ENCODE peak calls at places on chromosomes 7 and 10, in seven cellular contexts. C is heart right ventricle; V is right cardiac atrium; K is HCT116; I is CD8-positive, alpha-beta T cell; Q is left lung; X is HepG2. E is an unnamed sample. For H3K4me1, the result is how much of the 10 kb centered on the place peaks cover.

GRCh38 chr10:89092981-89093380 is 102.4 kb downstream of the FAS start:
- ATAC-seq in C (no peak), Q (no peak), V (no peak), I (no peak), K (no peak), X (no peak), E (no peak)

GRCh38 chr7:20228654-20229053 is 11.5 kb upstream of the MACC1 start:
- ATAC-seq in K (no peak), C (no peak), Q (peak), I (no peak), X (no peak), V (no peak), E (no peak)

GRCh38 chr7:66629222-66629658 is 559 bp downstream of the KCTD7 start:
- ATAC-seq in X (no peak), I (peak), C (peak), V (no peak), K (peak), Q (peak), E (peak)

GRCh38 chr7:4861227-4861626 is 603 bp downstream of the PAPOLB start:
- ATAC-seq in Q (no peak), I (no peak), K (no peak), X (no peak), V (no peak), C (no peak), E (no peak)

GRCh38 chr10:127227027-127227426 is 30.6 kb upstream of the INSYN2A start:
- ATAC-seq in X (no peak), V (no peak), K (no peak), I (no peak), C (no peak), Q (no peak), E (no peak)

GRCh38 chr7:78074713-78075112 is 276.1 kb downstream of the PHTF2 start:
- ATAC-seq in X (no peak), K (no peak), V (no peak), C (no peak), I (no peak), Q (no peak), E (no peak)

GRCh38 chr7:12965767-12966166 is 278.3 kb downstream of the ARL4A start:
- ATAC-seq in V (no peak), C (no peak), K (no peak), Q (peak), I (no peak), X (no peak), E (no peak)

GRCh38 chr7:159067870-159068787 is 76.5 kb downstream of the VIPR2 start:
- ATAC-seq in Q (peak), V (peak), I (peak), C (peak), X (no peak), K (no peak), E (peak)

GRCh38 chr10:132492323-132493035 is 45.1 kb upstream of the INPP5A start:
- ATAC-seq in C (peak), X (no peak), Q (peak), V (peak), I (no peak), K (no peak), E (peak)

GRCh38 chr7:106864298-106865081 is 592 bp upstream of the PIK3CG start:
- ATAC-seq in Q (no peak), K (no peak), I (peak), X (no peak), C (no peak), V (no peak), E (no peak)

GRCh38 chr7:111390000-111390399 is 172.3 kb downstream of the IMMP2L start:
- ATAC-seq in V (no peak), C (no peak), Q (no peak), K (no peak), X (no peak), I (no peak), E (no peak)

GRCh38 chr7:128904381-128905197 is 5.9 kb downstream of the KCP start:
- ATAC-seq in C (no peak), Q (peak), X (peak), V (peak), K (peak), I (peak), E (peak)

GRCh38 chr7:772005-772294 is 44.9 kb upstream of the PRKAR1B start:
- ATAC-seq in C (no peak), K (no peak), X (no peak), Q (no peak), I (no peak), V (no peak), E (peak)
- H3K27ac ChIP-seq in C (peak), K (no peak), X (no peak), Q (peak), I (no peak), V (no peak), E (peak)

GRCh38 chr10:122151121-122151694 is 119.9 kb upstream of the BTBD16 start:
- ATAC-seq in I (no peak), K (no peak), C (no peak), X (no peak), Q (no peak), V (no peak), E (no peak)

GRCh38 chr10:122149607-122150505 is 121.2 kb upstream of the BTBD16 start:
- ATAC-seq in X (no peak), Q (peak), V (peak), K (no peak), C (peak), I (no peak), E (peak)

GRCh38 chr10:122154733-122155366 is 116.2 kb upstream of the BTBD16 start:
- ATAC-seq in V (peak), I (no peak), X (no peak), C (no peak), Q (peak), K (no peak), E (no peak)

GRCh38 chr10:122154034-122154732 is 116.9 kb upstream of the BTBD16 start:
- ATAC-seq in Q (no peak), V (no peak), X (no peak), I (no peak), C (no peak), K (no peak), E (no peak)

DNA sequence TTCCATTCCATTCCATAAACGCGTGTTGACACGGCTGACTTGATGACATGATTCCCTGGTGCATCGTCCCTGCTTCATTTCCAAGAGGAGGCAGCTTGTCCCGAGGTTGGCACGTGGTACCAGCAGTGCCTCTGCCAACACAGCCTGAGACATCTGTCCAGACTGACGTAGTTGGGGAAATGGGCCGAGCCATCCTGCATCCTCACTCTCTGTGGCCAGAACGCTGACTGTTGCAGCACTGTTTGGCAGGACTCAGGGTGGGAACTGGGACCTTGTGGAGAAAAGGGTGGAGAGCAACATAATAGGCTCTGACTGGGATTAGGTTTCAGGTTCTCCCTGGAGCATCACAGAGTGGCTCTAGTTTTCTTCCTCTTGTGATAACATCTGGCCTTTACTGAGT is 118.6 kb upstream of the BTBD16 start:
- ATAC-seq in C (peak), Q (no peak), X (no peak), V (peak), I (no peak), K (no peak), E (peak)
- H3K4me1 ChIP-seq in C (half or more), Q (under half), X (under half), V (under half), I (under half), K (under half), E (half or more)

GRCh38 chr10:86410542-86411124 is 44.0 kb upstream of the GRID1 start:
- ATAC-seq in C (no peak), V (no peak), X (peak), Q (no peak), I (no peak), K (no peak), E (no peak)
- H3K4me3 ChIP-seq in C (no peak), V (no peak), X (no peak), Q (no peak), I (no peak), K (no peak), E (no peak)

DNA sequence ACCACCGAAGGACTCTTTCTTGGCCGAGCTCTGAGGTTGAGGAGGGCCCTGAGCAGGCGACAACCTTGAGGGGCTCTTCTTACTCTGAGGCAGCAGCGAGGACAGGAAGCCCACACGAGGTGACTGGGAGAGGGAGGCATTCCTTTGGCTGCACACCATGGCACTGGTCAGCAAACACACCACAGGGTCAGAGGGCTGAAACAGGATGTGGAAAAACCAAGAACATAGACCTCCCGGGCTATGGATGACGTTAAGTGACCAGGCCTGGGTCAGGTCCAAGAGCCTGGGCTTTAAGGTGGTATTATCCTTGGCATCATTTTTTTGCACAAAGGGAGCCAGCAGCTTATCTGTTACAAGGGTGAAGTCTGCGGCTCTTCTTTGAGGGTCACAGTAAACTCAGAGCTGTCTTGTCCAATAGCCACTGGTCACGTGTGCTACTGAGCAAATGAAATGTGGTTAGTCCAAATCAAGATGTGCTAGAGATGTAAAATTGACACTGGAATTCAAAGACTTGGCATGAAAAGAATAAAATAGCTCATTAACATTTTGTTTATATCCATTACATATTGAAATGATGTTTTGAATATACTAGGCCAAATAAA is 7.0 kb downstream of the WDR91 start:
- ATAC-seq in Q (peak), K (no peak), V (peak), I (no peak), C (peak), X (no peak), E (no peak)
- H3K27ac ChIP-seq in Q (peak), K (no peak), V (no peak), I (no peak), C (no peak), X (no peak), E (peak)

GRCh38 chr7:30173058-30173897 is 38.5 kb downstream of the MTURN start:
- ATAC-seq in C (peak), Q (peak), I (no peak), V (peak), K (peak), X (peak), E (peak)

GRCh38 chr7:30175171-30175570 is 40.4 kb downstream of the MTURN start:
- ATAC-seq in I (no peak), C (no peak), Q (no peak), K (no peak), V (no peak), X (no peak), E (no peak)

GRCh38 chr7:30179016-30179436 is 44.2 kb downstream of the MTURN start:
- ATAC-seq in K (no peak), X (no peak), I (no peak), Q (peak), V (no peak), C (no peak), E (peak)

GRCh38 chr7:30177186-30177585 is 42.4 kb downstream of the MTURN start:
- ATAC-seq in V (no peak), X (no peak), I (no peak), Q (no peak), K (no peak), C (no peak), E (no peak)

GRCh38 chr7:30176463-30177090 is 41.8 kb downstream of the MTURN start:
- ATAC-seq in V (no peak), C (no peak), K (no peak), Q (no peak), X (no peak), I (no peak), E (no peak)
- H3K4me1 ChIP-seq in V (under half), C (under half), K (under half), Q (half or more), X (under half), I (under half), E (under half)

E was measured in gastroesophageal sphincter.